ENCODE peak calls at places on chromosomes 5 and 9, in four cellular contexts. Q is NCI-H510A, S is AG04450, C is hippocampal formation. X is an unnamed sample.

GRCh38 chr5:40834391-40834848 is 602 bp downstream of the RPL37 start:
- DNase-seq in Q (no peak), S (no peak), C (no peak), X (no peak)

GRCh38 chr9:104094534-104095020 is 468 bp downstream of the SMC2 start:
- DNase-seq in Q (no peak), S (no peak), C (no peak), X (no peak)

GRCh38 chr9:128913048-128913900 is 7.5 kb upstream of the PHYHD1 start:
- DNase-seq in Q (no peak), S (no peak), C (no peak), X (no peak)

GRCh38 chr5:56639491-56639890 is 175.9 kb upstream of the MAP3K1 start:
- DNase-seq in Q (no peak), S (no peak), C (no peak), X (no peak)

GRCh38 chr5:127757576-127757975 is 54.4 kb downstream of the CCDC192 start:
- DNase-seq in Q (no peak), S (no peak), C (no peak), X (peak; percentile 32)

GRCh38 chr9:76374702-76375543 is 19.3 kb downstream of the RFK start:
- DNase-seq in Q (peak; percentile 66), S (peak; percentile 82), C (no peak), X (peak; percentile 68)

GRCh38 chr9:81669011-81669739 is 20.2 kb downstream of the TLE1 start:
- DNase-seq in Q (no peak), S (no peak), C (no peak), X (no peak)

GRCh38 chr9:110058304-110058953 is 149.5 kb downstream of the C9orf152 start:
- DNase-seq in Q (peak; percentile 21), S (no peak), C (peak; percentile 26), X (no peak)

GRCh38 chr5:56816546-56817081 is 1.3 kb downstream of the MAP3K1 start:
- DNase-seq in Q (no peak), S (no peak), C (peak; percentile 43), X (no peak)

GRCh38 chr9:72365525-72366256 is 683 bp upstream of the ZFAND5 start:
- DNase-seq in Q (peak; percentile 80), S (peak; percentile 60), C (peak; percentile 87), X (peak; percentile 79)

GRCh38 chr5:43680286-43680685 is 77.3 kb downstream of the NNT start:
- DNase-seq in Q (no peak), S (no peak), C (no peak), X (no peak)

GRCh38 chr5:57736716-57737115 is 254.1 kb upstream of the ACTBL2 start:
- DNase-seq in Q (no peak), S (no peak), C (no peak), X (no peak)

GRCh38 chr9:134624827-134625181 is 16.8 kb upstream of the COL5A1 start:
- DNase-seq in Q (no peak), S (no peak), C (no peak), X (peak; percentile 56)

GRCh38 chr5:111299067-111299481 is 74.9 kb downstream of the CAMK4 start:
- DNase-seq in Q (peak; percentile 21), S (no peak), C (no peak), X (no peak)

GRCh38 chr5:3509290-3509689 is 86.3 kb upstream of the IRX1 start:
- DNase-seq in Q (no peak), S (no peak), C (no peak), X (no peak)

GRCh38 chr9:136520053-136520540 is 25.8 kb downstream of the NOTCH1 start:
- DNase-seq in Q (no peak), S (no peak), C (no peak), X (no peak)

GRCh38 chr5:1998348-1998669 is 115.6 kb upstream of the IRX4 start:
- DNase-seq in Q (no peak), S (no peak), C (no peak), X (no peak)

GRCh38 chr5:135691116-135691515 is 112.3 kb upstream of the CXCL14 start:
- DNase-seq in Q (no peak), S (no peak), C (no peak), X (no peak)

GRCh38 chr9:125749287-125749935 is 2.2 kb downstream of the PBX3 start:
- DNase-seq in Q (no peak), S (no peak), C (no peak), X (no peak)

GRCh38 chr5:142017832-142018427 is 5.1 kb upstream of the GNPDA1 start:
- DNase-seq in Q (no peak), S (no peak), C (no peak), X (no peak)

GRCh38 chr5:119269061-119269579 is 86.7 kb upstream of the TNFAIP8 start:
- DNase-seq in Q (peak; percentile 36), S (no peak), C (peak; percentile 24), X (no peak)

GRCh38 chr9:37324691-37325490 is 97.6 kb upstream of the GRHPR start:
- DNase-seq in Q (peak; percentile 63), S (no peak), C (peak; percentile 7), X (no peak)

GRCh38 chr5:133606835-133607234 is 5.5 kb downstream of the FSTL4 start:
- DNase-seq in Q (no peak), S (no peak), C (no peak), X (no peak)